ENCODE peak calls at places on chromosome 15, in seven cellular contexts. One of them, this sample, is unnamed.

GRCh38 chr15:101542306-101543025 is 53.0 kb upstream of the PCSK6 start:
- DNase-seq in HFFc6: no peak
- DNase-seq in mesenchymal stem cell: no peak
- DNase-seq in astrocyte of the spinal cord: no peak
- DNase-seq in brain pericyte: no peak
- DNase-seq in B cell: peak
- DNase-seq in left kidney: no peak
- DNase-seq in this sample: no peak

GRCh38 chr15:80019168-80019745 is 40.2 kb upstream of the ZFAND6 start:
- DNase-seq in HFFc6: no peak
- DNase-seq in mesenchymal stem cell: no peak
- DNase-seq in astrocyte of the spinal cord: no peak
- DNase-seq in brain pericyte: no peak
- DNase-seq in B cell: no peak
- DNase-seq in left kidney: no peak
- DNase-seq in this sample: no peak

GRCh38 chr15:31554261-31554660 is 227.6 kb downstream of the KLF13 start:
- DNase-seq in HFFc6: peak
- DNase-seq in mesenchymal stem cell: no peak
- DNase-seq in astrocyte of the spinal cord: peak
- DNase-seq in brain pericyte: no peak
- DNase-seq in B cell: no peak
- DNase-seq in left kidney: no peak
- DNase-seq in this sample: no peak

GRCh38 chr15:95470997-95471692 is 859.4 kb upstream of the NR2F2 start:
- DNase-seq in HFFc6: no peak
- DNase-seq in mesenchymal stem cell: no peak
- DNase-seq in astrocyte of the spinal cord: peak
- DNase-seq in brain pericyte: no peak
- DNase-seq in B cell: no peak
- DNase-seq in left kidney: peak
- DNase-seq in this sample: no peak

GRCh38 chr15:71743861-71744382 is 66.4 kb upstream of the NR2E3 start:
- DNase-seq in HFFc6: peak
- DNase-seq in mesenchymal stem cell: peak
- DNase-seq in astrocyte of the spinal cord: peak
- DNase-seq in brain pericyte: no peak
- DNase-seq in B cell: peak
- DNase-seq in left kidney: peak
- DNase-seq in this sample: peak

GRCh38 chr15:67036775-67037555 is 28.4 kb upstream of the SMAD3 start:
- DNase-seq in HFFc6: no peak
- DNase-seq in mesenchymal stem cell: no peak
- DNase-seq in astrocyte of the spinal cord: no peak
- DNase-seq in brain pericyte: no peak
- DNase-seq in B cell: no peak
- DNase-seq in left kidney: no peak
- DNase-seq in this sample: peak

GRCh38 chr15:99556010-99556409 is 9.8 kb upstream of the MEF2A start:
- DNase-seq in HFFc6: no peak
- DNase-seq in mesenchymal stem cell: no peak
- DNase-seq in astrocyte of the spinal cord: no peak
- DNase-seq in brain pericyte: peak
- DNase-seq in B cell: peak
- DNase-seq in left kidney: no peak
- DNase-seq in this sample: no peak

GRCh38 chr15:85725564-85725963 is 69.2 kb downstream of the KLHL25 start:
- DNase-seq in HFFc6: no peak
- DNase-seq in mesenchymal stem cell: peak
- DNase-seq in astrocyte of the spinal cord: no peak
- DNase-seq in brain pericyte: no peak
- DNase-seq in B cell: no peak
- DNase-seq in left kidney: no peak
- DNase-seq in this sample: no peak

GRCh38 chr15:100880139-100880896 is 687 bp downstream of the ALDH1A3 start:
- DNase-seq in HFFc6: no peak
- DNase-seq in mesenchymal stem cell: peak
- DNase-seq in astrocyte of the spinal cord: peak
- DNase-seq in brain pericyte: no peak
- DNase-seq in B cell: peak
- DNase-seq in left kidney: peak
- DNase-seq in this sample: peak

GRCh38 chr15:99441427-99441766 is 124.4 kb upstream of the MEF2A start:
- DNase-seq in HFFc6: no peak
- DNase-seq in mesenchymal stem cell: no peak
- DNase-seq in astrocyte of the spinal cord: no peak
- DNase-seq in brain pericyte: no peak
- DNase-seq in B cell: no peak
- DNase-seq in left kidney: no peak
- DNase-seq in this sample: no peak

GRCh38 chr15:20671665-20672064 is 130.1 kb upstream of the GOLGA6L6 start:
- DNase-seq in HFFc6: no peak
- DNase-seq in mesenchymal stem cell: no peak
- DNase-seq in astrocyte of the spinal cord: no peak
- DNase-seq in brain pericyte: no peak
- DNase-seq in B cell: no peak
- DNase-seq in left kidney: no peak
- DNase-seq in this sample: no peak

GRCh38 chr15:73078722-73079121 is 26.5 kb downstream of the NEO1 start:
- DNase-seq in HFFc6: peak
- DNase-seq in mesenchymal stem cell: peak
- DNase-seq in astrocyte of the spinal cord: peak
- DNase-seq in brain pericyte: no peak
- DNase-seq in B cell: no peak
- DNase-seq in left kidney: no peak
- DNase-seq in this sample: no peak

GRCh38 chr15:71112429-71112828 is 2.8 kb upstream of the THSD4 start:
- DNase-seq in HFFc6: peak
- DNase-seq in mesenchymal stem cell: no peak
- DNase-seq in astrocyte of the spinal cord: no peak
- DNase-seq in brain pericyte: no peak
- DNase-seq in B cell: no peak
- DNase-seq in left kidney: no peak
- DNase-seq in this sample: no peak

GRCh38 chr15:72770673-72771328 is 12.8 kb downstream of the ADPGK start:
- DNase-seq in HFFc6: no peak
- DNase-seq in mesenchymal stem cell: peak
- DNase-seq in astrocyte of the spinal cord: no peak
- DNase-seq in brain pericyte: no peak
- DNase-seq in B cell: no peak
- DNase-seq in left kidney: no peak
- DNase-seq in this sample: peak

GRCh38 chr15:58019503-58020376 is 45.8 kb downstream of the ALDH1A2 start:
- DNase-seq in HFFc6: peak
- DNase-seq in mesenchymal stem cell: peak
- DNase-seq in astrocyte of the spinal cord: peak
- DNase-seq in brain pericyte: no peak
- DNase-seq in B cell: no peak
- DNase-seq in left kidney: no peak
- DNase-seq in this sample: no peak

GRCh38 chr15:94522125-94522524 is 290.8 kb downstream of the MCTP2 start:
- DNase-seq in HFFc6: no peak
- DNase-seq in mesenchymal stem cell: no peak
- DNase-seq in astrocyte of the spinal cord: no peak
- DNase-seq in brain pericyte: no peak
- DNase-seq in B cell: no peak
- DNase-seq in left kidney: no peak
- DNase-seq in this sample: no peak

GRCh38 chr15:94083467-94083991 is 147.8 kb upstream of the MCTP2 start:
- DNase-seq in HFFc6: peak
- DNase-seq in mesenchymal stem cell: peak
- DNase-seq in astrocyte of the spinal cord: peak
- DNase-seq in brain pericyte: peak
- DNase-seq in B cell: no peak
- DNase-seq in left kidney: peak
- DNase-seq in this sample: no peak

GRCh38 chr15:43168192-43169107 is 16.8 kb upstream of the CCNDBP1 start:
- DNase-seq in HFFc6: peak
- DNase-seq in mesenchymal stem cell: peak
- DNase-seq in astrocyte of the spinal cord: peak
- DNase-seq in brain pericyte: peak
- DNase-seq in B cell: no peak
- DNase-seq in left kidney: no peak
- DNase-seq in this sample: no peak

GRCh38 chr15:65818927-65819562 is 27.0 kb upstream of the DENND4A start:
- DNase-seq in HFFc6: peak
- DNase-seq in mesenchymal stem cell: peak
- DNase-seq in astrocyte of the spinal cord: no peak
- DNase-seq in brain pericyte: no peak
- DNase-seq in B cell: peak
- DNase-seq in left kidney: no peak
- DNase-seq in this sample: peak

GRCh38 chr15:100788080-100788730 is 91.4 kb upstream of the ALDH1A3 start:
- DNase-seq in HFFc6: no peak
- DNase-seq in mesenchymal stem cell: no peak
- DNase-seq in astrocyte of the spinal cord: no peak
- DNase-seq in brain pericyte: no peak
- DNase-seq in B cell: no peak
- DNase-seq in left kidney: no peak
- DNase-seq in this sample: no peak

GRCh38 chr15:66857694-66858093 is 155.7 kb downstream of the SMAD6 start:
- DNase-seq in HFFc6: no peak
- DNase-seq in mesenchymal stem cell: no peak
- DNase-seq in astrocyte of the spinal cord: no peak
- DNase-seq in brain pericyte: no peak
- DNase-seq in B cell: no peak
- DNase-seq in left kidney: no peak
- DNase-seq in this sample: no peak

GRCh38 chr15:83940136-83940535 is 286.2 kb downstream of the ADAMTSL3 start:
- DNase-seq in HFFc6: no peak
- DNase-seq in mesenchymal stem cell: no peak
- DNase-seq in astrocyte of the spinal cord: no peak
- DNase-seq in brain pericyte: no peak
- DNase-seq in B cell: no peak
- DNase-seq in left kidney: no peak
- DNase-seq in this sample: no peak

GRCh38 chr15:84929795-84930371 is 45.4 kb downstream of the SLC28A1 start:
- DNase-seq in HFFc6: peak
- DNase-seq in mesenchymal stem cell: peak
- DNase-seq in astrocyte of the spinal cord: peak
- DNase-seq in brain pericyte: no peak
- DNase-seq in B cell: no peak
- DNase-seq in left kidney: peak
- DNase-seq in this sample: no peak

GRCh38 chr15:91887321-91887720 is 33.8 kb downstream of the SLCO3A1 start:
- DNase-seq in HFFc6: no peak
- DNase-seq in mesenchymal stem cell: no peak
- DNase-seq in astrocyte of the spinal cord: no peak
- DNase-seq in brain pericyte: no peak
- DNase-seq in B cell: no peak
- DNase-seq in left kidney: no peak
- DNase-seq in this sample: no peak

GRCh38 chr15:56490461-56490860 is 25.5 kb upstream of the MNS1 start:
- DNase-seq in HFFc6: no peak
- DNase-seq in mesenchymal stem cell: no peak
- DNase-seq in astrocyte of the spinal cord: no peak
- DNase-seq in brain pericyte: no peak
- DNase-seq in B cell: no peak
- DNase-seq in left kidney: no peak
- DNase-seq in this sample: no peak

GRCh38 chr15:88776646-88777045 is 26.6 kb upstream of the ACAN start:
- DNase-seq in HFFc6: no peak
- DNase-seq in mesenchymal stem cell: no peak
- DNase-seq in astrocyte of the spinal cord: no peak
- DNase-seq in brain pericyte: no peak
- DNase-seq in B cell: no peak
- DNase-seq in left kidney: no peak
- DNase-seq in this sample: no peak

GRCh38 chr15:56719021-56719612 is 14.2 kb downstream of the ZNF280D start:
- DNase-seq in HFFc6: no peak
- DNase-seq in mesenchymal stem cell: no peak
- DNase-seq in astrocyte of the spinal cord: no peak
- DNase-seq in brain pericyte: no peak
- DNase-seq in B cell: no peak
- DNase-seq in left kidney: no peak
- DNase-seq in this sample: no peak

GRCh38 chr15:80561500-80561899 is 133.6 kb upstream of the ABHD17C start:
- DNase-seq in HFFc6: no peak
- DNase-seq in mesenchymal stem cell: peak
- DNase-seq in astrocyte of the spinal cord: no peak
- DNase-seq in brain pericyte: no peak
- DNase-seq in B cell: no peak
- DNase-seq in left kidney: no peak
- DNase-seq in this sample: peak

GRCh38 chr15:38102972-38103371 is 149.7 kb upstream of the SPRED1 start:
- DNase-seq in HFFc6: no peak
- DNase-seq in mesenchymal stem cell: no peak
- DNase-seq in astrocyte of the spinal cord: no peak
- DNase-seq in brain pericyte: no peak
- DNase-seq in B cell: no peak
- DNase-seq in left kidney: no peak
- DNase-seq in this sample: no peak

GRCh38 chr15:31274496-31275330 is 51.9 kb upstream of the KLF13 start:
- DNase-seq in HFFc6: no peak
- DNase-seq in mesenchymal stem cell: peak
- DNase-seq in astrocyte of the spinal cord: no peak
- DNase-seq in brain pericyte: peak
- DNase-seq in B cell: no peak
- DNase-seq in left kidney: no peak
- DNase-seq in this sample: no peak

This sample was measured in GM13977.